ENCODE peak calls at places on chromosomes 6 and 20, in four cellular contexts. One of them, this sample, is unnamed.

GRCh38 chr6:40791004-40791403 is 203.8 kb upstream of the LRFN2 start:
- DNase-seq in hypothalamus: no peak
- DNase-seq in NCI-H1105: no peak
- DNase-seq in AG08395: peak
- DNase-seq in this sample: no peak

GRCh38 chr6:144696610-144697376 is 411.7 kb downstream of the UTRN start:
- DNase-seq in hypothalamus: no peak
- DNase-seq in NCI-H1105: no peak
- DNase-seq in AG08395: no peak
- DNase-seq in this sample: no peak

GRCh38 chr6:2244261-2245102 is 923 bp downstream of the GMDS start:
- DNase-seq in AG08395: no peak
- DNase-seq in hypothalamus: peak
- DNase-seq in NCI-H1105: peak
- DNase-seq in this sample: no peak

GRCh38 chr20:63008541-63009043 is 1.8 kb upstream of the BHLHE23 start:
- DNase-seq in hypothalamus: no peak
- DNase-seq in AG08395: no peak
- DNase-seq in NCI-H1105: no peak
- DNase-seq in this sample: no peak

GRCh38 chr20:19784511-19785172 is 26.6 kb downstream of the RIN2 start:
- DNase-seq in AG08395: peak
- DNase-seq in NCI-H1105: peak
- DNase-seq in hypothalamus: peak
- DNase-seq in this sample: peak

GRCh38 chr6:39203804-39204495 is 25.3 kb downstream of the KCNK5 start:
- DNase-seq in AG08395: no peak
- DNase-seq in NCI-H1105: no peak
- DNase-seq in hypothalamus: no peak
- DNase-seq in this sample: no peak

GRCh38 chr6:115891111-115891669 is 169.5 kb downstream of the FRK start:
- DNase-seq in hypothalamus: no peak
- DNase-seq in NCI-H1105: no peak
- DNase-seq in AG08395: peak
- DNase-seq in this sample: peak

GRCh38 chr6:163634514-163635171 is 220.1 kb downstream of the QKI start:
- DNase-seq in NCI-H1105: peak
- DNase-seq in AG08395: no peak
- DNase-seq in hypothalamus: no peak
- DNase-seq in this sample: no peak

GRCh38 chr6:15420959-15421438 is 175.1 kb downstream of the JARID2 start:
- DNase-seq in hypothalamus: no peak
- DNase-seq in AG08395: no peak
- DNase-seq in NCI-H1105: no peak
- DNase-seq in this sample: no peak

GRCh38 chr6:135170849-135171248 is 10.3 kb upstream of the MYB start:
- DNase-seq in hypothalamus: no peak
- DNase-seq in AG08395: no peak
- DNase-seq in NCI-H1105: no peak
- DNase-seq in this sample: no peak

GRCh38 chr20:52766645-52767435 is 205.3 kb upstream of the TSHZ2 start:
- DNase-seq in hypothalamus: no peak
- DNase-seq in AG08395: no peak
- DNase-seq in NCI-H1105: no peak
- DNase-seq in this sample: no peak

GRCh38 chr6:148514091-148514850 is 171.6 kb downstream of the SASH1 start:
- DNase-seq in hypothalamus: no peak
- DNase-seq in AG08395: no peak
- DNase-seq in NCI-H1105: no peak
- DNase-seq in this sample: no peak

GRCh38 chr6:75551367-75551952 is 50.2 kb upstream of the SENP6 start:
- DNase-seq in hypothalamus: no peak
- DNase-seq in NCI-H1105: no peak
- DNase-seq in AG08395: no peak
- DNase-seq in this sample: no peak

GRCh38 chr6:123316733-123317323 is 319.9 kb downstream of the TRDN start:
- DNase-seq in AG08395: peak
- DNase-seq in hypothalamus: no peak
- DNase-seq in NCI-H1105: peak
- DNase-seq in this sample: no peak

GRCh38 chr6:22583927-22584326 is 14.6 kb downstream of the HDGFL1 start:
- DNase-seq in hypothalamus: no peak
- DNase-seq in NCI-H1105: no peak
- DNase-seq in AG08395: no peak
- DNase-seq in this sample: no peak

GRCh38 chr6:135586844-135587243 is 89.3 kb upstream of the AHI1 start:
- DNase-seq in NCI-H1105: no peak
- DNase-seq in hypothalamus: no peak
- DNase-seq in AG08395: no peak
- DNase-seq in this sample: no peak

GRCh38 chr6:140897804-140898573 is 1234.7 kb upstream of the GJE1 start:
- DNase-seq in NCI-H1105: no peak
- DNase-seq in hypothalamus: no peak
- DNase-seq in AG08395: no peak
- DNase-seq in this sample: no peak

GRCh38 chr6:21742238-21742660 is 148.7 kb downstream of the SOX4 start:
- DNase-seq in NCI-H1105: peak
- DNase-seq in hypothalamus: no peak
- DNase-seq in AG08395: no peak
- DNase-seq in this sample: no peak

GRCh38 chr20:34708621-34709043 is 4.5 kb downstream of the TP53INP2 start:
- DNase-seq in hypothalamus: peak
- DNase-seq in NCI-H1105: peak
- DNase-seq in AG08395: peak
- DNase-seq in this sample: peak

GRCh38 chr6:100307561-100307960 is 157.2 kb downstream of the SIM1 start:
- DNase-seq in AG08395: no peak
- DNase-seq in hypothalamus: no peak
- DNase-seq in NCI-H1105: no peak
- DNase-seq in this sample: no peak

GRCh38 chr6:68691120-68691519 is 56.0 kb downstream of the ADGRB3 start:
- DNase-seq in AG08395: no peak
- DNase-seq in hypothalamus: no peak
- DNase-seq in NCI-H1105: no peak
- DNase-seq in this sample: no peak

GRCh38 chr6:124255296-124255695 is 451.6 kb downstream of the NKAIN2 start:
- DNase-seq in AG08395: no peak
- DNase-seq in hypothalamus: no peak
- DNase-seq in NCI-H1105: no peak
- DNase-seq in this sample: no peak

GRCh38 chr6:96554559-96554958 is 8.4 kb upstream of the FHL5 start:
- DNase-seq in AG08395: no peak
- DNase-seq in NCI-H1105: no peak
- DNase-seq in hypothalamus: no peak
- DNase-seq in this sample: no peak

GRCh38 chr20:17556842-17557674 is 12.8 kb upstream of the DSTN start:
- DNase-seq in hypothalamus: peak
- DNase-seq in AG08395: peak
- DNase-seq in NCI-H1105: peak
- DNase-seq in this sample: no peak

GRCh38 chr6:2970753-2971419 is 481 bp downstream of the SERPINB6 start:
- DNase-seq in AG08395: peak
- DNase-seq in NCI-H1105: no peak
- DNase-seq in hypothalamus: peak
- DNase-seq in this sample: peak

GRCh38 chr6:169023161-169023874 is 230.3 kb downstream of the THBS2 start:
- DNase-seq in NCI-H1105: no peak
- DNase-seq in hypothalamus: no peak
- DNase-seq in AG08395: no peak
- DNase-seq in this sample: no peak

GRCh38 chr6:111750753-111751684 is 122.2 kb downstream of the FYN start:
- DNase-seq in hypothalamus: no peak
- DNase-seq in NCI-H1105: no peak
- DNase-seq in AG08395: no peak
- DNase-seq in this sample: peak

GRCh38 chr6:161137839-161138544 is 135.9 kb downstream of the AGPAT4 start:
- DNase-seq in AG08395: no peak
- DNase-seq in hypothalamus: no peak
- DNase-seq in NCI-H1105: no peak
- DNase-seq in this sample: no peak

GRCh38 chr6:13512900-13513299 is 25.5 kb upstream of the GFOD1 start:
- DNase-seq in NCI-H1105: no peak
- DNase-seq in AG08395: no peak
- DNase-seq in hypothalamus: no peak
- DNase-seq in this sample: no peak

GRCh38 chr6:94956910-94957309 is 620.4 kb upstream of the MANEA start:
- DNase-seq in AG08395: no peak
- DNase-seq in NCI-H1105: peak
- DNase-seq in hypothalamus: no peak
- DNase-seq in this sample: no peak

GRCh38 chr6:167210375-167211295 is 52.9 kb upstream of the GPR31 start:
- DNase-seq in hypothalamus: no peak
- DNase-seq in AG08395: no peak
- DNase-seq in NCI-H1105: no peak
- DNase-seq in this sample: no peak

GRCh38 chr6:165880721-165881120 is 217.7 kb upstream of the PDE10A start:
- DNase-seq in AG08395: no peak
- DNase-seq in hypothalamus: no peak
- DNase-seq in NCI-H1105: no peak
- DNase-seq in this sample: no peak

GRCh38 chr6:154732538-154732823 is 735 bp upstream of the SCAF8 start:
- DNase-seq in hypothalamus: no peak
- DNase-seq in AG08395: no peak
- DNase-seq in NCI-H1105: no peak
- DNase-seq in this sample: no peak

GRCh38 chr20:51579137-51579536 is 36.6 kb upstream of the NFATC2 start:
- DNase-seq in NCI-H1105: no peak
- DNase-seq in hypothalamus: no peak
- DNase-seq in AG08395: peak
- DNase-seq in this sample: peak

GRCh38 chr6:134196568-134197301 is 121.2 kb downstream of the SGK1 start:
- DNase-seq in hypothalamus: no peak
- DNase-seq in AG08395: no peak
- DNase-seq in NCI-H1105: no peak
- DNase-seq in this sample: no peak

This sample was measured in hepatic stellate cell.